ENCODE peak calls at places on chromosomes 7 and 10, in four cellular contexts. T, J, A and G are unnamed samples.

GRCh38 chr7:70040971-70041766 is 442.9 kb downstream of the AUTS2 start:
- DNase-seq in T (peak; percentile 31), J (peak; percentile 68), A (no peak), G (no peak)

GRCh38 chr7:81725496-81726117 is 44.2 kb downstream of the HGF start:
- DNase-seq in T (no peak), J (peak; percentile 46), A (peak; percentile 99), G (no peak)

GRCh38 chr7:149496642-149497391 is 792 bp downstream of the ZNF746 start:
- DNase-seq in T (peak; percentile 53), J (peak; percentile 40), A (peak; percentile 15), G (peak; percentile 74)

GRCh38 chr10:3570330-3570729 is 214.7 kb downstream of the KLF6 start:
- DNase-seq in T (no peak), J (no peak), A (no peak), G (no peak)

GRCh38 chr7:26156454-26157365 is 4.7 kb downstream of the NFE2L3 start:
- DNase-seq in T (no peak), J (peak; percentile 49), A (peak; percentile 97), G (no peak)

GRCh38 chr7:49774459-49775064 is 1.1 kb downstream of the VWC2 start:
- DNase-seq in T (peak; percentile 73), J (no peak), A (no peak), G (peak; percentile 82)

GRCh38 chr7:111788426-111788825 is 226.1 kb upstream of the IMMP2L start:
- DNase-seq in T (peak; percentile 67), J (peak; percentile 17), A (peak; percentile 61), G (peak; percentile 55)

GRCh38 chr10:13659887-13660544 is 73.3 kb downstream of the PRPF18 start:
- DNase-seq in T (peak; percentile 69), J (peak; percentile 69), A (peak; percentile 50), G (peak; percentile 84)

GRCh38 chr7:38736135-38736534 is 105.0 kb upstream of the AMPH start:
- DNase-seq in T (no peak), J (no peak), A (peak; percentile 69), G (no peak)

GRCh38 chr7:93307943-93308342 is 75.8 kb downstream of the VPS50 start:
- DNase-seq in T (no peak), J (no peak), A (no peak), G (no peak)

GRCh38 chr7:93799750-93800357 is 90.7 kb downstream of the TFPI2 start:
- DNase-seq in T (peak; percentile 13), J (peak; percentile 28), A (peak; percentile 23), G (no peak)

GRCh38 chr10:77381750-77382149 is 255.9 kb downstream of the KCNMA1 start:
- DNase-seq in T (no peak), J (no peak), A (no peak), G (no peak)

GRCh38 chr7:150784120-150784736 is 15.9 kb downstream of the TMEM176B start:
- DNase-seq in T (no peak), J (no peak), A (no peak), G (no peak)

GRCh38 chr10:100020161-100020882 is 10.6 kb upstream of the DNMBP start:
- DNase-seq in T (no peak), J (no peak), A (no peak), G (no peak)

GRCh38 chr10:71777213-71777985 is 4.1 kb upstream of the VSIR start:
- DNase-seq in T (no peak), J (no peak), A (no peak), G (no peak)

GRCh38 chr7:44395067-44395466 is 69.7 kb upstream of the CAMK2B start:
- DNase-seq in T (no peak), J (no peak), A (no peak), G (no peak)

GRCh38 chr10:30858499-30858898 is 173.2 kb downstream of the ZNF438 start:
- DNase-seq in T (no peak), J (peak; percentile 84), A (peak; percentile 40), G (no peak)

GRCh38 chr7:8217200-8218068 is 44.5 kb downstream of the ICA1 start:
- DNase-seq in T (peak; percentile 90), J (peak; percentile 78), A (peak; percentile 73), G (no peak)

GRCh38 chr7:155517969-155518368 is 28.4 kb downstream of the CNPY1 start:
- DNase-seq in T (no peak), J (no peak), A (no peak), G (peak; percentile 22)

GRCh38 chr7:106775552-106775936 is 89.5 kb upstream of the PIK3CG start:
- DNase-seq in T (no peak), J (no peak), A (peak; percentile 86), G (no peak)

GRCh38 chr7:140478361-140479061 is 794 bp downstream of the MKRN1 start:
- DNase-seq in T (peak; percentile 86), J (peak; percentile 54), A (peak; percentile 27), G (peak; percentile 77)

GRCh38 chr10:68861253-68861652 is 33.9 kb downstream of the STOX1 start:
- DNase-seq in T (no peak), J (no peak), A (no peak), G (no peak)

GRCh38 chr7:116859323-116859722 is 3.1 kb upstream of the CAPZA2 start:
- DNase-seq in T (no peak), J (no peak), A (peak; percentile 87), G (no peak)

GRCh38 chr10:1047937-1048336 is 982 bp downstream of the IDI1 start:
- DNase-seq in T (peak; percentile 62), J (peak; percentile 50), A (no peak), G (peak; percentile 67)

GRCh38 chr7:55432937-55433784 is 68.0 kb downstream of the LANCL2 start:
- DNase-seq in T (peak; percentile 57), J (peak; percentile 31), A (peak; percentile 59), G (peak; percentile 67)

GRCh38 chr10:73923935-73924598 is 13.1 kb downstream of the PLAU start:
- DNase-seq in T (peak; percentile 36), J (no peak), A (no peak), G (peak; percentile 81)

GRCh38 chr10:101879456-101880189 is 36.0 kb upstream of the KCNIP2 start:
- DNase-seq in T (no peak), J (no peak), A (peak; percentile 97), G (no peak)

GRCh38 chr7:46881507-46882127 is 700.3 kb downstream of the TNS3 start:
- DNase-seq in T (peak; percentile 2), J (no peak), A (no peak), G (peak; percentile 54)

GRCh38 chr7:20327047-20327446 is 3.7 kb upstream of the ITGB8 start:
- DNase-seq in T (no peak), J (peak; percentile 47), A (peak; percentile 82), G (no peak)

GRCh38 chr7:84633-85020 is 107.7 kb upstream of the FAM20C start:
- DNase-seq in T (no peak), J (no peak), A (no peak), G (peak; percentile 39)

GRCh38 chr7:30032310-30033125 is 4.3 kb downstream of the PLEKHA8 start:
- DNase-seq in T (no peak), J (no peak), A (peak; percentile 82), G (no peak)

GRCh38 chr7:102728-103127 is 89.6 kb upstream of the FAM20C start:
- DNase-seq in T (no peak), J (no peak), A (no peak), G (peak; percentile 7)

GRCh38 chr10:28806951-28807759 is 129.8 kb downstream of the BAMBI start:
- DNase-seq in T (no peak), J (no peak), A (no peak), G (peak; percentile 30)

GRCh38 chr10:6089334-6090219 is 743 bp downstream of the RBM17 start:
- DNase-seq in T (peak; percentile 76), J (peak; percentile 18), A (no peak), G (peak; percentile 84)

GRCh38 chr7:50658696-50659095 is 93.5 kb upstream of the DDC start:
- DNase-seq in T (no peak), J (no peak), A (no peak), G (peak; percentile 7)

GRCh38 chr10:133159611-133159949 is 439 bp upstream of the KNDC1 start:
- DNase-seq in T (peak; percentile 29), J (no peak), A (no peak), G (peak; percentile 74)

GRCh38 chr10:21926949-21927348 is 76.6 kb downstream of the DNAJC1 start:
- DNase-seq in T (peak; percentile 17), J (peak; percentile 90), A (peak; percentile 94), G (no peak)

GRCh38 chr10:11300071-11300470 is 282.4 kb downstream of the CELF2 start:
- DNase-seq in T (no peak), J (no peak), A (no peak), G (no peak)
- H3K36me3 ChIP-seq in T (no peaks in the 10 kb centered on the region), J (no peaks in the 10 kb centered on the region), A (no peaks in the 10 kb centered on the region), G (peaks cover 84% of the 10 kb centered on the region)

GRCh38 chr7:84108787-84109186 is 85.8 kb downstream of the SEMA3A start:
- DNase-seq in T (no peak), J (no peak), A (no peak), G (no peak)
- H3K4me1 ChIP-seq in T (peaks cover 67% of the 10 kb centered on the region), J (peaks cover 83% of the 10 kb centered on the region), A (peaks cover 10% of the 10 kb centered on the region), G (peaks cover 28% of the 10 kb centered on the region)

GRCh38 chr7:88338521-88338920 is 31.8 kb upstream of the STEAP4 start:
- DNase-seq in T (no peak), J (no peak), A (no peak), G (no peak)
- TF ChIP-seq CTCF in T (no peak), J (no peak), A (no peak), G (no peak)

GRCh38 chr10:93671042-93671441 is 31.4 kb downstream of the FRA10AC1 start:
- DNase-seq in T (no peak), J (no peak), A (no peak), G (no peak)
- H3K36me3 ChIP-seq in T (peaks cover 2% of the 10 kb centered on the region), J (peaks cover 36% of the 10 kb centered on the region), A (peaks cover 14% of the 10 kb centered on the region), G (peaks cover 64% of the 10 kb centered on the region)

GRCh38 chr7:143013473-143013872 is 13.5 kb downstream of the OR9A2 start:
- DNase-seq in T (no peak), J (no peak), A (no peak), G (no peak)
- H3K4me1 ChIP-seq in T (no peaks in the 10 kb centered on the region), J (no peaks in the 10 kb centered on the region), A (no peaks in the 10 kb centered on the region), G (peaks cover 3% of the 10 kb centered on the region)